ENCODE peak calls at places on chromosomes 5 and 9, in eight cellular contexts. K, R, Q, F, I, M, T and V are unnamed samples.
A peak's percentile ranks its signal among the peaks of the same experiment; 100 is the strongest.

GRCh38 chr9:77832647-77833046 is 184.5 kb upstream of the GNA14 start:
- DNase-seq in F (no peak), T (no peak), R (no peak), K (no peak), M (no peak), I (no peak), Q (no peak), V (no peak)

GRCh38 chr9:115127191-115127817 is 9.3 kb upstream of the TNC start:
- DNase-seq in M (no peak), R (no peak), T (no peak), Q (no peak), I (no peak), F (no peak), K (no peak), V (no peak)

GRCh38 chr9:33884856-33885701 is 68.1 kb downstream of the UBE2R2 start:
- DNase-seq in F (no peak), K (no peak), Q (peak; percentile 58), I (peak; percentile 35), M (no peak), T (no peak), R (peak; percentile 0), V (peak; percentile 53)

GRCh38 chr5:1059884-1060263 is 51.3 kb downstream of the NKD2 start:
- DNase-seq in F (peak; percentile 30), M (no peak), I (no peak), Q (no peak), K (no peak), R (no peak), T (no peak), V (no peak)

GRCh38 chr5:142925795-142926194 is 155.6 kb downstream of the ARHGAP26 start:
- DNase-seq in I (no peak), M (peak; percentile 83), R (peak; percentile 59), T (no peak), Q (no peak), K (no peak), F (no peak), V (peak; percentile 71)

GRCh38 chr5:6446626-6447309 is 1.9 kb upstream of the UBE2QL1 start:
- DNase-seq in T (no peak), R (no peak), F (no peak), I (no peak), M (no peak), K (no peak), Q (no peak), V (peak; percentile 6)

GRCh38 chr5:57175586-57175985 is 1.7 kb downstream of the GPBP1 start:
- DNase-seq in M (no peak), I (peak; percentile 38), T (no peak), F (no peak), R (no peak), Q (peak; percentile 39), K (no peak), V (no peak)

GRCh38 chr5:1532384-1532783 is 8.6 kb upstream of the LPCAT1 start:
- DNase-seq in R (no peak), T (no peak), I (no peak), F (no peak), M (no peak), Q (no peak), K (no peak), V (no peak)

GRCh38 chr9:134518004-134518606 is 123.5 kb upstream of the COL5A1 start:
- DNase-seq in F (no peak), T (no peak), K (no peak), M (peak; percentile 76), I (no peak), Q (no peak), R (no peak), V (no peak)

GRCh38 chr5:55104036-55104767 is 1.8 kb downstream of the GZMA start:
- DNase-seq in I (no peak), Q (no peak), K (no peak), F (no peak), M (peak; percentile 44), T (no peak), R (no peak), V (peak; percentile 25)

GRCh38 chr5:98771389-98772109 is 1.9 kb upstream of the RGMB start:
- DNase-seq in I (peak; percentile 93), K (no peak), M (peak; percentile 71), F (peak; percentile 66), T (peak; percentile 40), Q (peak; percentile 92), R (peak; percentile 89), V (peak; percentile 96)

GRCh38 chr9:91334053-91334452 is 27.7 kb downstream of the AUH start:
- DNase-seq in T (no peak), Q (no peak), M (peak; percentile 6), I (peak; percentile 2), K (no peak), F (no peak), R (no peak), V (peak; percentile 37)

GRCh38 chr5:142717582-142718215 is 31.8 kb upstream of the FGF1 start:
- DNase-seq in M (peak; percentile 72), Q (no peak), K (no peak), I (peak; percentile 65), R (peak; percentile 37), F (no peak), T (no peak), V (peak; percentile 86)

GRCh38 chr5:139012170-139012569 is 137.0 kb upstream of the LRRTM2 start:
- DNase-seq in K (no peak), T (no peak), I (no peak), R (no peak), F (no peak), Q (no peak), M (no peak), V (no peak)

GRCh38 chr5:68331202-68332108 is 115.9 kb downstream of the PIK3R1 start:
- DNase-seq in F (no peak), I (no peak), R (no peak), T (no peak), M (no peak), K (no peak), Q (no peak), V (peak; percentile 53)

GRCh38 chr5:132026516-132027008 is 15.1 kb upstream of the ACSL6 start:
- DNase-seq in R (no peak), Q (no peak), F (no peak), M (no peak), K (no peak), I (no peak), T (peak; percentile 41), V (no peak)

GRCh38 chr5:150141544-150142188 is 14.0 kb downstream of the PDGFRB start:
- DNase-seq in F (no peak), I (peak; percentile 85), M (peak; percentile 85), K (no peak), T (no peak), R (no peak), Q (no peak), V (peak; percentile 88)